ENCODE peak calls at places on chromosomes 12 and 14, in eight cellular contexts. Z is K562, X is GM12878, Q is SK-N-SH, B is HepG2, O is Panc1, K is HCT116, L is GM23338. W is an unnamed sample.

GRCh38 chr14:69260979-69261605 is 1.1 kb downstream of the GALNT16 start:
- DNase-seq in B (no peak), K (no peak), X (no peak), Z (peak; percentile 73), L (peak; percentile 79), Q (peak; percentile 91), O (no peak), W (no peak)

GRCh38 chr14:81684696-81685095 is 151.0 kb upstream of the SEL1L start:
- DNase-seq in B (no peak), L (no peak), X (no peak), Q (no peak), Z (no peak), O (no peak), K (no peak), W (no peak)

GRCh38 chr12:64608901-64609542 is 1.3 kb upstream of the RASSF3 start:
- DNase-seq in O (peak; percentile 83), Q (peak; percentile 48), L (peak; percentile 64), Z (peak; percentile 55), X (peak; percentile 58), K (peak; percentile 81), B (peak; percentile 58), W (peak; percentile 53)

GRCh38 chr12:95439578-95440230 is 34.2 kb upstream of the METAP2 start:
- DNase-seq in L (no peak), X (no peak), O (no peak), Z (no peak), B (no peak), Q (no peak), K (no peak), W (no peak)

GRCh38 chr14:96586056-96586455 is 83.9 kb downstream of the PAPOLA start:
- DNase-seq in K (no peak), B (no peak), X (no peak), O (no peak), Z (no peak), Q (peak; percentile 3), L (no peak), W (no peak)

GRCh38 chr14:39368261-39368959 is 63.8 kb downstream of the FBXO33 start:
- DNase-seq in O (no peak), Z (no peak), K (peak; percentile 44), L (peak; percentile 92), B (peak; percentile 88), Q (peak; percentile 38), X (no peak), W (peak; percentile 24)

GRCh38 chr14:21201732-21202462 is 46.0 kb upstream of the OR5AU1 start:
- DNase-seq in Z (no peak), L (no peak), X (no peak), K (no peak), B (no peak), O (no peak), Q (no peak), W (no peak)

GRCh38 chr14:36020120-36021029 is 156.1 kb downstream of the PTCSC3 start:
- DNase-seq in Q (no peak), X (no peak), B (no peak), O (no peak), Z (no peak), L (no peak), K (no peak), W (no peak)

GRCh38 chr14:101068293-101068957 is 164.9 kb upstream of the RTL1 start:
- DNase-seq in B (no peak), Q (no peak), X (no peak), K (no peak), L (no peak), O (no peak), Z (no peak), W (no peak)

GRCh38 chr12:109595321-109595902 is 21.8 kb downstream of the MVK start:
- DNase-seq in K (no peak), X (no peak), Z (no peak), B (no peak), L (no peak), O (no peak), Q (no peak), W (peak; percentile 79)

GRCh38 chr14:84421611-84422010 is 1108.3 kb upstream of the FLRT2 start:
- DNase-seq in L (no peak), Z (no peak), X (no peak), Q (no peak), K (no peak), B (no peak), O (no peak), W (no peak)

GRCh38 chr14:91352101-91352500 is 65.5 kb downstream of the CCDC88C start:
- DNase-seq in B (no peak), O (no peak), K (no peak), Z (no peak), Q (no peak), L (peak; percentile 58), X (no peak), W (no peak)

DNA sequence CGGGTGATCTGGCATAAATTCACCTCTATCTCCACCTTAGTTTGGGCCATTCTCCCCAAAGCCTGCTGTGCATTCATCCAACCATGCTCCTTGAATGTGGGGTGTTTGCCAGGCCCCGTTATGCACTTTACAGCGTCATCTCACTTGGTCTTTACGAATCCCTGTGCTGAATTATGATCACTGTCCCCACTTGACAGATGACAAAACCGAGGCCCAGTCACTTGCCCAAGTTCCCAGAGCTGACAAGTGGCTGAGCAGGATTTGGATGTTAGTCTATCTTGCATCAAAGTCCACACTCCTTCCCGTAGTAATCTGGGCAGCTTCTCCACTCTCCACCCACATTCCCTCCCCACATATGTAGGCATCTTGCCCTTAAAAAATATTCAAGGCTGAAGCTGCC is 44.8 kb downstream of the WSCD2 start:
- DNase-seq in O (no peak), Z (no peak), B (no peak), X (no peak), K (no peak), Q (no peak), L (no peak), W (no peak)
- TF ChIP-seq POLR2AphosphoS5 in O (no peak), Z (no peak), B (no peak), X (no peak), K (no peak), Q (no peak), L (no peak), W (no peak)

DNA sequence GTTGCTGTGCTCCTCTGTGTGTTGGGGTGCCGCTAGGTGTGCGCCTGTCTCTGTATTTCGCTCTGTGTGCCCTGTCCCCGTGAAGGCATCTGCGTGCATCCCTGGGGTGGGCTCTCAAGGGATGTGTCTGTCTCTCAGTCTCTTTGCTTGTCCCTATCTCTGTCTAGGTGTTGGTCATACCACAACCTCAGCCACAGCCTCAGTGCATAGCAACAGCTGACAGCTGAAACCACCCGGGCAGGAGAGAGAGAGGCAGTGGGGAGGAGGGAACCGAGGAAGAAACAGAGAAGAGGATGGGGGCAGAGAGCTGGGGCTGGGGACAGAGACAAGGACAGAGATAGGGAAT is 953 bp upstream of the NXPH4 start:
- DNase-seq in K (no peak), B (no peak), X (no peak), O (no peak), Z (no peak), Q (no peak), L (no peak), W (no peak)
- TF ChIP-seq REST in K (no peak), B (no peak), X (no peak), O (no peak), Z (no peak), Q (no peak), L (no peak), W (no peak)

GRCh38 chr12:132908145-132909029 is 21.0 kb upstream of the CHFR start:
- DNase-seq in X (peak; percentile 89), B (no peak), O (no peak), Z (peak; percentile 38), L (peak; percentile 99), K (no peak), Q (peak; percentile 96), W (peak; percentile 61)

GRCh38 chr12:132909030-132909368 is 21.6 kb upstream of the CHFR start:
- DNase-seq in B (no peak), Q (no peak), K (no peak), O (no peak), L (no peak), Z (no peak), X (no peak), W (no peak)

GRCh38 chr12:132907216-132907615 is 19.8 kb upstream of the CHFR start:
- DNase-seq in K (no peak), Z (no peak), X (no peak), B (no peak), L (peak; percentile 46), O (no peak), Q (no peak), W (no peak)

GRCh38 chr12:132899033-132899432 is 11.6 kb upstream of the CHFR start:
- DNase-seq in L (no peak), X (no peak), B (no peak), Z (no peak), Q (no peak), K (no peak), O (no peak), W (no peak)

GRCh38 chr12:132904718-132905328 is 17.4 kb upstream of the CHFR start:
- DNase-seq in X (no peak), L (peak; percentile 88), Q (peak; percentile 75), O (no peak), Z (peak; percentile 71), B (no peak), K (no peak), W (no peak)
- H3K27ac ChIP-seq in X (no peak overlapping the region), L (peak overlapping the region; percentile 74), Q (no peak overlapping the region), O (no peak overlapping the region), Z (no peak overlapping the region), B (no peak overlapping the region), K (no peak overlapping the region), W (no peak overlapping the region)

GRCh38 chr12:2614341-2614740 is 180.4 kb upstream of the FKBP4 start:
- DNase-seq in Z (no peak), O (no peak), B (no peak), X (no peak), L (no peak), K (no peak), Q (no peak), W (no peak)

GRCh38 chr12:2610358-2610757 is 184.4 kb upstream of the FKBP4 start:
- DNase-seq in X (no peak), B (no peak), O (no peak), K (no peak), L (no peak), Z (no peak), Q (no peak), W (no peak)

GRCh38 chr12:2616763-2617162 is 178.0 kb upstream of the FKBP4 start:
- DNase-seq in X (no peak), B (no peak), Q (no peak), O (no peak), L (no peak), Z (no peak), K (no peak), W (peak; percentile 28)

GRCh38 chr12:2615665-2616387 is 178.9 kb upstream of the FKBP4 start:
- DNase-seq in K (no peak), O (no peak), L (peak; percentile 50), B (no peak), Q (no peak), X (no peak), Z (no peak), W (no peak)

DNA sequence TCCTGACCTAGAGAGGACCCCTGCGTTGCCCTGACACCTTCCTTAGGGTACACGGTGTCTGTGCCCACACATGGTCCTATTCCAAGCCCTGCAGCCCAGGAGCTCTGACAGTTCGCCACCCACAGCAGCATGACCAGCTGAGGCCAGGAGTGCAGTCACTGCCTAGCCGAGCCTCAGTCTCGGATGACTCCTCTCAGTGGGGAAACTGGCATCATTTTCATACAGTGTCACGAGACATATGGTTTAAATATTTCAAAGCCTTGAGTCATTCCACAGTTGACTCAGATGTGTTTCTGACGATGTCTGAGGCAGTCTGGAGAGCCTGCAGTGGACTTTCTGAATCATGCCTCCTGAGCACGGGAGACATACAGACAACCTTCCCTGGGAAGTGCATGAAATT is 181.1 kb upstream of the FKBP4 start:
- DNase-seq in K (peak; percentile 54), O (peak; percentile 67), Q (no peak), Z (no peak), L (no peak), X (peak; percentile 15), B (no peak), W (no peak)
- TF ChIP-seq POLR2AphosphoS5 in K (no peak), O (no peak), Q (peak; percentile 62), Z (no peak), L (no peak), X (no peak), B (no peak), W (no peak)

GRCh38 chr14:30573203-30573814 is 14.4 kb downstream of the G2E3 start:
- DNase-seq in O (no peak), K (no peak), B (no peak), Q (no peak), X (no peak), Z (no peak), L (no peak), W (no peak)
- TF ChIP-seq REST in O (no peak), K (no peak), B (no peak), Q (no peak), X (no peak), Z (no peak), L (no peak), W (no peak)